ENCODE peak calls at places on chromosome 16, in six cellular contexts. One of them, this sample, is unnamed.

GRCh38 chr16:12006637-12007036 is 30.1 kb downstream of the SNX29 start:
- DNase-seq in esophagus squamous epithelium: no peak
- DNase-seq in CD8-positive, alpha-beta memory T cell: no peak
- DNase-seq in SJSA1: no peak
- DNase-seq in PC-9: no peak
- DNase-seq in mesendoderm: no peak
- DNase-seq in this sample: no peak

GRCh38 chr16:57993897-57994296 is 6.6 kb downstream of the ZNF319 start:
- DNase-seq in SJSA1: no peak
- DNase-seq in esophagus squamous epithelium: no peak
- DNase-seq in mesendoderm: no peak
- DNase-seq in CD8-positive, alpha-beta memory T cell: no peak
- DNase-seq in PC-9: no peak
- DNase-seq in this sample: no peak

GRCh38 chr16:48918520-48919258 is 308.7 kb upstream of the N4BP1 start:
- DNase-seq in SJSA1: peak; percentile 54
- DNase-seq in PC-9: no peak
- DNase-seq in CD8-positive, alpha-beta memory T cell: no peak
- DNase-seq in esophagus squamous epithelium: no peak
- DNase-seq in mesendoderm: peak; percentile 65
- DNase-seq in this sample: no peak

GRCh38 chr16:17723735-17724134 is 253.0 kb upstream of the XYLT1 start:
- DNase-seq in CD8-positive, alpha-beta memory T cell: no peak
- DNase-seq in SJSA1: no peak
- DNase-seq in mesendoderm: no peak
- DNase-seq in esophagus squamous epithelium: no peak
- DNase-seq in PC-9: no peak
- DNase-seq in this sample: no peak

GRCh38 chr16:78606572-78606971 is 507.1 kb downstream of the WWOX start:
- DNase-seq in CD8-positive, alpha-beta memory T cell: no peak
- DNase-seq in SJSA1: no peak
- DNase-seq in PC-9: no peak
- DNase-seq in esophagus squamous epithelium: no peak
- DNase-seq in mesendoderm: no peak
- DNase-seq in this sample: no peak

GRCh38 chr16:78058165-78058564 is 35.8 kb downstream of the CLEC3A start:
- DNase-seq in mesendoderm: no peak
- DNase-seq in PC-9: no peak
- DNase-seq in SJSA1: no peak
- DNase-seq in CD8-positive, alpha-beta memory T cell: no peak
- DNase-seq in esophagus squamous epithelium: no peak
- DNase-seq in this sample: no peak

GRCh38 chr16:84117482-84117843 is 721 bp upstream of the MBTPS1 start:
- DNase-seq in PC-9: no peak
- DNase-seq in SJSA1: no peak
- DNase-seq in CD8-positive, alpha-beta memory T cell: peak; percentile 58
- DNase-seq in mesendoderm: peak; percentile 61
- DNase-seq in esophagus squamous epithelium: no peak
- DNase-seq in this sample: no peak

GRCh38 chr16:21952040-21952792 is 945 bp upstream of the UQCRC2 start:
- DNase-seq in mesendoderm: peak; percentile 74
- DNase-seq in SJSA1: peak; percentile 62
- DNase-seq in esophagus squamous epithelium: no peak
- DNase-seq in PC-9: peak; percentile 78
- DNase-seq in CD8-positive, alpha-beta memory T cell: peak; percentile 83
- DNase-seq in this sample: no peak

GRCh38 chr16:4494746-4495490 is 18.7 kb downstream of the HMOX2 start:
- DNase-seq in esophagus squamous epithelium: no peak
- DNase-seq in mesendoderm: peak; percentile 87
- DNase-seq in CD8-positive, alpha-beta memory T cell: no peak
- DNase-seq in PC-9: peak; percentile 67
- DNase-seq in SJSA1: peak; percentile 73
- DNase-seq in this sample: no peak

GRCh38 chr16:3401719-3402397 is 843 bp downstream of the ZNF174 start:
- DNase-seq in PC-9: peak; percentile 14
- DNase-seq in esophagus squamous epithelium: no peak
- DNase-seq in mesendoderm: peak; percentile 40
- DNase-seq in CD8-positive, alpha-beta memory T cell: no peak
- DNase-seq in SJSA1: no peak
- DNase-seq in this sample: no peak

GRCh38 chr16:46577988-46578579 is 43.1 kb downstream of the SHCBP1 start:
- DNase-seq in CD8-positive, alpha-beta memory T cell: no peak
- DNase-seq in SJSA1: no peak
- DNase-seq in mesendoderm: no peak
- DNase-seq in PC-9: no peak
- DNase-seq in esophagus squamous epithelium: no peak
- DNase-seq in this sample: no peak
- H3K27ac ChIP-seq in CD8-positive, alpha-beta memory T cell: no peak overlapping the region
- H3K27ac ChIP-seq in SJSA1: no peak overlapping the region
- H3K27ac ChIP-seq in mesendoderm: no peak overlapping the region
- H3K27ac ChIP-seq in PC-9: no peak overlapping the region
- H3K27ac ChIP-seq in esophagus squamous epithelium: no peak overlapping the region
- H3K27ac ChIP-seq in this sample: no peak overlapping the region

GRCh38 chr16:67462279-67462655 is 18.7 kb downstream of the ATP6V0D1 start:
- DNase-seq in SJSA1: no peak
- DNase-seq in mesendoderm: no peak
- DNase-seq in PC-9: no peak
- DNase-seq in CD8-positive, alpha-beta memory T cell: no peak
- DNase-seq in esophagus squamous epithelium: no peak
- DNase-seq in this sample: no peak
- H3K27ac ChIP-seq in SJSA1: no peak overlapping the region
- H3K27ac ChIP-seq in mesendoderm: no peak overlapping the region
- H3K27ac ChIP-seq in PC-9: no peak overlapping the region
- H3K27ac ChIP-seq in CD8-positive, alpha-beta memory T cell: no peak overlapping the region
- H3K27ac ChIP-seq in esophagus squamous epithelium: peak overlapping the region; percentile 87
- H3K27ac ChIP-seq in this sample: no peak overlapping the region

DNA sequence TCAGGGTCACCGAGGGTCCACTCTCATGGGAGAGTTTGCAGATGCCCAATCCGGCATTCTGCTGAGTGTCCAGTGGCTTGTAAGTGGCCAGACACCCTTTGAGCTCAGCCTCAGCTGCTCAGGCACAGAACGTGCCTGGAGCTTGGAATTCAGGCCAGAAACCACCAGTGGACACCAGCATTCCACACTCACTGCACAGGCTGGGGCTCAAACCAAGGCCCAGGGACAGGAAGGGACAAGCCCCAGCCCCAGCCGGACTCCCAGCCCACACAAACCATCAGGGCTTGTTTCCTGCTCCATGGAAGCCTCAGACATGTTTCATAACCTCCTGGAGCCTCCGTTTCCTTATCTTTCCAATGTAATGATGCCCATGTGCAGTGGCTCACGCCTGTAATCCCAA is 5.0 kb upstream of the NPRL3 start:
- DNase-seq in esophagus squamous epithelium: no peak
- DNase-seq in PC-9: no peak
- DNase-seq in mesendoderm: no peak
- DNase-seq in SJSA1: no peak
- DNase-seq in CD8-positive, alpha-beta memory T cell: no peak
- DNase-seq in this sample: no peak
- H3K27ac ChIP-seq in esophagus squamous epithelium: no peak overlapping the region
- H3K27ac ChIP-seq in PC-9: no peak overlapping the region
- H3K27ac ChIP-seq in mesendoderm: no peak overlapping the region
- H3K27ac ChIP-seq in SJSA1: no peak overlapping the region
- H3K27ac ChIP-seq in CD8-positive, alpha-beta memory T cell: peak overlapping the region; percentile 70
- H3K27ac ChIP-seq in this sample: no peak overlapping the region

GRCh38 chr16:65070831-65071230 is 51.0 kb downstream of the CDH11 start:
- DNase-seq in esophagus squamous epithelium: no peak
- DNase-seq in PC-9: no peak
- DNase-seq in CD8-positive, alpha-beta memory T cell: no peak
- DNase-seq in SJSA1: peak; percentile 93
- DNase-seq in mesendoderm: peak; percentile 93
- DNase-seq in this sample: peak; percentile 54
- H3K27ac ChIP-seq in esophagus squamous epithelium: peak overlapping the region; percentile 75
- H3K27ac ChIP-seq in PC-9: no peak overlapping the region
- H3K27ac ChIP-seq in CD8-positive, alpha-beta memory T cell: no peak overlapping the region
- H3K27ac ChIP-seq in SJSA1: peak overlapping the region; percentile 87
- H3K27ac ChIP-seq in mesendoderm: no peak overlapping the region
- H3K27ac ChIP-seq in this sample: peak overlapping the region; percentile 99

GRCh38 chr16:88638323-88639230 is at the start of gene IL17C:
- DNase-seq in esophagus squamous epithelium: no peak
- DNase-seq in mesendoderm: no peak
- DNase-seq in CD8-positive, alpha-beta memory T cell: no peak
- DNase-seq in SJSA1: no peak
- DNase-seq in PC-9: peak; percentile 50
- DNase-seq in this sample: no peak

GRCh38 chr16:88640039-88640495 is 1.7 kb downstream of the IL17C start:
- DNase-seq in mesendoderm: no peak
- DNase-seq in CD8-positive, alpha-beta memory T cell: no peak
- DNase-seq in SJSA1: no peak
- DNase-seq in esophagus squamous epithelium: no peak
- DNase-seq in PC-9: no peak
- DNase-seq in this sample: no peak

GRCh38 chr16:88640520-88641247 is 2.3 kb downstream of the IL17C start:
- DNase-seq in SJSA1: no peak
- DNase-seq in esophagus squamous epithelium: no peak
- DNase-seq in CD8-positive, alpha-beta memory T cell: no peak
- DNase-seq in PC-9: no peak
- DNase-seq in mesendoderm: no peak
- DNase-seq in this sample: no peak

GRCh38 chr16:88637797-88638196 is 575 bp upstream of the IL17C start:
- DNase-seq in esophagus squamous epithelium: no peak
- DNase-seq in mesendoderm: no peak
- DNase-seq in SJSA1: no peak
- DNase-seq in CD8-positive, alpha-beta memory T cell: no peak
- DNase-seq in PC-9: no peak
- DNase-seq in this sample: no peak

GRCh38 chr16:88639231-88640038 is 1.1 kb downstream of the IL17C start:
- DNase-seq in CD8-positive, alpha-beta memory T cell: no peak
- DNase-seq in mesendoderm: peak; percentile 65
- DNase-seq in PC-9: peak; percentile 59
- DNase-seq in esophagus squamous epithelium: no peak
- DNase-seq in SJSA1: no peak
- DNase-seq in this sample: no peak
- H3K27ac ChIP-seq in CD8-positive, alpha-beta memory T cell: no peak overlapping the region
- H3K27ac ChIP-seq in mesendoderm: no peak overlapping the region
- H3K27ac ChIP-seq in PC-9: no peak overlapping the region
- H3K27ac ChIP-seq in esophagus squamous epithelium: no peak overlapping the region
- H3K27ac ChIP-seq in SJSA1: no peak overlapping the region
- H3K27ac ChIP-seq in this sample: no peak overlapping the region

GRCh38 chr16:13898233-13898632 is 21.7 kb upstream of the ERCC4 start:
- DNase-seq in esophagus squamous epithelium: no peak
- DNase-seq in mesendoderm: no peak
- DNase-seq in PC-9: no peak
- DNase-seq in SJSA1: no peak
- DNase-seq in CD8-positive, alpha-beta memory T cell: no peak
- DNase-seq in this sample: no peak
- H3K27ac ChIP-seq in esophagus squamous epithelium: peak overlapping the region; percentile 49
- H3K27ac ChIP-seq in mesendoderm: no peak overlapping the region
- H3K27ac ChIP-seq in PC-9: no peak overlapping the region
- H3K27ac ChIP-seq in SJSA1: no peak overlapping the region
- H3K27ac ChIP-seq in CD8-positive, alpha-beta memory T cell: no peak overlapping the region
- H3K27ac ChIP-seq in this sample: no peak overlapping the region

GRCh38 chr16:85267414-85267945 is 155.2 kb upstream of the CIBAR2 start:
- DNase-seq in SJSA1: no peak
- DNase-seq in CD8-positive, alpha-beta memory T cell: no peak
- DNase-seq in PC-9: no peak
- DNase-seq in mesendoderm: no peak
- DNase-seq in esophagus squamous epithelium: no peak
- DNase-seq in this sample: no peak
- H3K27ac ChIP-seq in SJSA1: no peak overlapping the region
- H3K27ac ChIP-seq in CD8-positive, alpha-beta memory T cell: no peak overlapping the region
- H3K27ac ChIP-seq in PC-9: no peak overlapping the region
- H3K27ac ChIP-seq in mesendoderm: no peak overlapping the region
- H3K27ac ChIP-seq in esophagus squamous epithelium: no peak overlapping the region
- H3K27ac ChIP-seq in this sample: no peak overlapping the region

DNA sequence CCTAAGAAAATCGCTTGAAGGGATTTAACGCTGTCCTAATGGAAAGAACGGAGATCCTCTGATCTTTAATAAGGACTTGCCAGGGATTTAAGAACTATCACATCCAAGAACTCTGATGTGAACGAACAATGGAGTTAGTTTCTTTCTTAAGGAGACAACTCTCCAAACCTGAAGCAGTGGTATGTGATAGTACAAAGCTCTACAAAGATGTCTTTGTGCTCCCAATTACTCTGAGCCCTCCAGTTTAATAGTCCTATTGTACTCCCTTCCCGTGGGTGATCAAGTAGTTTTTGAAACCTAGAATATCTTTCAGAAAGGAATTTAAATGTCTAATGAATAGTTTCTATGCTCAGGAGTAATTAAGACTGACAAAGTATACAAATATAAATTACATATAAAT is 123.8 kb downstream of the FTO start:
- DNase-seq in PC-9: no peak
- DNase-seq in CD8-positive, alpha-beta memory T cell: no peak
- DNase-seq in esophagus squamous epithelium: no peak
- DNase-seq in SJSA1: no peak
- DNase-seq in mesendoderm: no peak
- DNase-seq in this sample: no peak
- H3K27ac ChIP-seq in PC-9: no peak overlapping the region
- H3K27ac ChIP-seq in CD8-positive, alpha-beta memory T cell: no peak overlapping the region
- H3K27ac ChIP-seq in esophagus squamous epithelium: no peak overlapping the region
- H3K27ac ChIP-seq in SJSA1: no peak overlapping the region
- H3K27ac ChIP-seq in mesendoderm: no peak overlapping the region
- H3K27ac ChIP-seq in this sample: no peak overlapping the region

This sample was measured in substantia nigra.